ENCODE peak calls at places on chromosome 17, in ten cellular contexts. C is body of pancreas; I is psoas muscle; T is effector memory CD4-positive, alpha-beta T cell; L is aorta; A is sigmoid colon; J is CD4-positive, alpha-beta T cell; V is A549; D is GM23248; O is colonic mucosa. P is an unnamed sample. For H3K9me3, the result is how much of the 10 kb centered on the place peaks cover.

GRCh38 chr17:19409509-19409908 is 1.5 kb upstream of the RNF112 start:
- DNase-seq in C (no peak), I (no peak), T (no peak), L (no peak), A (no peak), J (no peak), V (no peak), D (peak), O (no peak), P (peak)

GRCh38 chr17:33892677-33893076 is 362.4 kb upstream of the CCL2 start:
- DNase-seq in C (no peak), I (no peak), T (no peak), L (no peak), A (no peak), J (no peak), V (no peak), D (no peak), O (no peak), P (no peak)

GRCh38 chr17:66002807-66003206 is 189.1 kb downstream of the CEP112 start:
- DNase-seq in C (no peak), I (no peak), T (no peak), L (no peak), A (no peak), J (no peak), V (no peak), D (no peak), O (no peak), P (peak)

GRCh38 chr17:19867094-19867653 is 562 bp downstream of the ULK2 start:
- DNase-seq in C (peak), I (peak), T (no peak), L (peak), A (peak), J (peak), V (peak), D (peak), O (peak), P (peak)

GRCh38 chr17:29972277-29972676 is 30.8 kb downstream of the EFCAB5 start:
- DNase-seq in C (no peak), I (no peak), T (no peak), L (no peak), A (no peak), J (no peak), V (no peak), D (no peak), O (no peak), P (no peak)

GRCh38 chr17:48970224-48970623 is 1.8 kb upstream of the GIP start:
- DNase-seq in C (no peak), I (no peak), T (no peak), L (no peak), A (peak), J (no peak), V (no peak), D (no peak), O (no peak), P (peak)

GRCh38 chr17:74852237-74853047 is 7.2 kb downstream of the GRIN2C start:
- DNase-seq in C (peak), I (no peak), T (peak), L (no peak), A (no peak), J (peak), V (no peak), D (peak), O (no peak), P (no peak)

GRCh38 chr17:781920-782731 is at the start of the genes GLOD4 and MRM3:
- DNase-seq in C (peak), I (peak), T (peak), L (peak), A (peak), J (peak), V (peak), D (peak), O (peak), P (peak)

GRCh38 chr17:77792626-77793025 is 165.9 kb upstream of the TNRC6C start:
- DNase-seq in C (no peak), I (no peak), T (no peak), L (peak), A (no peak), J (no peak), V (no peak), D (no peak), O (no peak), P (no peak)

GRCh38 chr17:13541032-13541480 is 60.7 kb downstream of the HS3ST3A1 start:
- DNase-seq in C (no peak), I (no peak), T (no peak), L (no peak), A (no peak), J (no peak), V (peak), D (peak), O (no peak), P (peak)

GRCh38 chr17:39650121-39650579 is 13.2 kb downstream of the STARD3 start:
- DNase-seq in C (no peak), I (no peak), T (no peak), L (no peak), A (no peak), J (no peak), V (no peak), D (no peak), O (no peak), P (no peak)

GRCh38 chr17:39653662-39654331 is 11.4 kb upstream of the TCAP start:
- DNase-seq in C (peak), I (peak), T (peak), L (peak), A (no peak), J (peak), V (peak), D (peak), O (peak), P (no peak)

GRCh38 chr17:39653316-39653661 is 11.9 kb upstream of the TCAP start:
- DNase-seq in C (no peak), I (no peak), T (no peak), L (no peak), A (no peak), J (no peak), V (no peak), D (no peak), O (no peak), P (no peak)

GRCh38 chr17:39652635-39653315 is 12.4 kb upstream of the TCAP start:
- DNase-seq in C (no peak), I (no peak), T (no peak), L (no peak), A (no peak), J (no peak), V (no peak), D (no peak), O (no peak), P (no peak)

GRCh38 chr17:39651908-39652634 is 13.1 kb upstream of the TCAP start:
- DNase-seq in C (no peak), I (no peak), T (no peak), L (no peak), A (no peak), J (no peak), V (no peak), D (no peak), O (no peak), P (no peak)
- H3K9me3 ChIP-seq in C (under half), I (under half), T (under half), L (under half), A (under half), J (under half), V (under half), D (under half), O (under half), P (under half)

GRCh38 chr17:83194189-83194565 is 114.8 kb downstream of the METRNL start:
- DNase-seq in C (peak), I (peak), T (no peak), L (peak), A (peak), J (no peak), V (no peak), D (peak), O (no peak), P (no peak)

GRCh38 chr17:83196088-83196765 is 116.8 kb downstream of the METRNL start:
- DNase-seq in C (peak), I (peak), T (no peak), L (peak), A (peak), J (no peak), V (no peak), D (peak), O (no peak), P (no peak)

GRCh38 chr17:83195330-83196087 is 116.1 kb downstream of the METRNL start:
- DNase-seq in C (peak), I (peak), T (no peak), L (peak), A (peak), J (no peak), V (no peak), D (peak), O (no peak), P (no peak)

GRCh38 chr17:83193336-83194188 is 114.2 kb downstream of the METRNL start:
- DNase-seq in C (peak), I (peak), T (no peak), L (peak), A (peak), J (no peak), V (no peak), D (peak), O (no peak), P (no peak)

DNA sequence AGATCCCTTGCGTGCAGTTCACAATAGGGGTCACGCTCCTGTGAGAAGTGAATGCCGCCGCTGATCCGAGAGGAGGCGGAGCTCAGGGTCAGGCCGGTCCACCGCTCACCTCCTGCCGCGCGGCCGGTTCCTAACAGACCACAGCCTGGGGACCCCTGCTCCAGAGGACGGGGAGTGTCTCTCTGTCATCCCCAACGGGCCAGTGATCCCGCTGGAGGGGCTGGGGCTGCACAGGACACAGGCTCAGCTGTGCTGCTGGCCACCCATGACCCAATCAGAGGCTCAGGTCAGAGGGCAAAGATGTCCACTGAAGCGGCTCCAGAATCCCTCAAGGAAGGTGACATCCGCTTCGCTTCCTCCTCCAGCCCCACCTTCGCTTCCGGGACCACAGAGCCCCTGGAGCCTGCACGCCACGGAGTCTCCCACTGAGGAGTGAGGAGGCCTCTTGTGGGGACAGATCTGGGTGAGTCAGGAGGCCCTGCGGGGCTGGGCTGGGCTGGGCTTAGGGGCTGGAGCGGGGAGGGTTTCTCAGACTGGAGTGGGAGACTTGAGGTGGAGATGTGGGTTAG is 115.4 kb downstream of the METRNL start:
- DNase-seq in C (peak), I (peak), T (no peak), L (peak), A (peak), J (no peak), V (no peak), D (peak), O (no peak), P (no peak)
- H3K9me3 ChIP-seq in C (under half), I (under half), T (under half), L (under half), A (under half), J (under half), V (under half), D (under half), O (under half), P (under half)

GRCh38 chr17:7184091-7184488 is 4.9 kb upstream of the ASGR1 start:
- DNase-seq in C (peak), I (no peak), T (no peak), L (peak), A (no peak), J (no peak), V (no peak), D (no peak), O (peak), P (no peak)
- H3K9me3 ChIP-seq in C (under half), I (under half), T (under half), L (under half), A (under half), J (under half), V (under half), D (under half), O (under half), P (under half)

DNA sequence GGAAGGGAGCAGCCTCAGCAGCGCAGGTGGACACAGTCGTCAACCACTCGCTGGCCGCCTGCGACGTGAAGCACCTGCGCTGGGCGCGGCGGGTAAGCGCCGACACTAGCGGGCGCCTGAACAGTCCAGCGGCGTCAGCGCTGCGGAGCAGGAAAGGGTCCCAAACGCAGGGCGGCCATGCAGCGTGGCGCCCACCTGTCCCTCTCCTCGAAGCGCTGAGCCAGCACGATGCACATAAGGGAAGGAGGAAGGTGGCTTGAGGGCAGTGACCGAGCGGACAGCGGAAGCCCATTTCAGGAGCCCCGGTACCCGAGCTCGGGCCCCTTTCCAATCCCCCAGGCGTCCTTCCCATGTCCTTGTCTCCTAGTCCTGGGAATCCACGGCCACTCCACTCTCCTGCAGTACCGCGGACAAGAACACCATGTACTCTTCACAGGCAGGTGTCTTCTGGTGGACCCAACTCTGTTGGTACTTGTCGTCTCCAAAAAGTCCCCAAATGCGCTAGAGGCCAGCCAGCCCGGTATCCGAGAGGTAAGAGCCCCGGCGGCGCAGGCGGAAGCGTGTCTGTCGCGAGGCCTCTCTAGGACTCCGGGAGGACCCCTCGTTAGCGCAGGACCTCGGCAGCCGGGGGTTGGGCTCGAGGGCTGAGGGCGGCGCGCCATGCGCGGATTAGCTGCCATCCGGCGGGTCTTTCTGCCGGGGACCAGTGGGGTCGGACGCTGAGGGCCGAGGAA is 14.4 kb downstream of the ZNF232 start:
- DNase-seq in C (peak), I (peak), T (no peak), L (peak), A (peak), J (peak), V (no peak), D (no peak), O (peak), P (no peak)
- H3K9me3 ChIP-seq in C (under half), I (under half), T (half or more), L (under half), A (under half), J (half or more), V (half or more), D (under half), O (under half), P (half or more)

GRCh38 chr17:79866791-79867190 is 27.6 kb upstream of the CBX4 start:
- DNase-seq in C (no peak), I (no peak), T (no peak), L (peak), A (no peak), J (no peak), V (no peak), D (no peak), O (no peak), P (no peak)
- H3K9me3 ChIP-seq in C (under half), I (under half), T (under half), L (under half), A (under half), J (under half), V (under half), D (under half), O (under half), P (under half)

GRCh38 chr17:27086526-27086925 is 207.4 kb upstream of the WSB1 start:
- DNase-seq in C (no peak), I (no peak), T (no peak), L (no peak), A (no peak), J (no peak), V (no peak), D (no peak), O (no peak), P (no peak)
- H3K9me3 ChIP-seq in C (under half), I (under half), T (under half), L (under half), A (under half), J (under half), V (under half), D (under half), O (under half), P (under half)

P was measured in mesenchymal stem cell.